ENCODE peak calls at places on chromosomes 12 and 14, in six cellular contexts. C is ovary; K is HAP-1; V is testis; Q is CD8-positive, alpha-beta memory T cell; M is tibial artery. J is an unnamed sample. For H3K27me3, the result is how much of the 10 kb centered on the place peaks cover.

GRCh38 chr14:70660967-70661871 is 19.5 kb downstream of the TTC9 start:
- DNase-seq in K (no peak), M (no peak), C (no peak), V (no peak), Q (peak), J (no peak)

GRCh38 chr12:27780612-27781408 is 774 bp upstream of the MANSC4 start:
- DNase-seq in Q (peak), K (peak), M (peak), C (peak), V (peak), J (peak)

GRCh38 chr12:40970320-40970907 is 217.7 kb upstream of the PDZRN4 start:
- DNase-seq in V (no peak), C (no peak), M (no peak), K (peak), Q (no peak), J (no peak)

GRCh38 chr14:97109234-97109633 is 312.1 kb downstream of the VRK1 start:
- DNase-seq in V (no peak), Q (no peak), K (no peak), C (no peak), M (no peak), J (no peak)

GRCh38 chr12:41013921-41014642 is 174.0 kb upstream of the PDZRN4 start:
- DNase-seq in Q (no peak), C (no peak), M (no peak), K (no peak), V (no peak), J (no peak)

GRCh38 chr12:111426341-111427185 is 20.8 kb downstream of the SH2B3 start:
- DNase-seq in K (no peak), Q (peak), C (no peak), V (no peak), M (no peak), J (no peak)

GRCh38 chr12:64931321-64931720 is 106.9 kb downstream of the TBC1D30 start:
- DNase-seq in Q (no peak), C (no peak), M (no peak), K (no peak), V (no peak), J (no peak)

GRCh38 chr12:28954333-28954732 is 194.7 kb upstream of the FAR2 start:
- DNase-seq in Q (no peak), V (no peak), K (no peak), C (no peak), M (no peak), J (no peak)

GRCh38 chr14:98932436-98933325 is 339.3 kb downstream of the BCL11B start:
- DNase-seq in V (no peak), C (no peak), M (no peak), Q (no peak), K (no peak), J (no peak)

GRCh38 chr12:109739747-109740693 is 26.4 kb downstream of the FAM222A start:
- DNase-seq in C (peak), M (peak), Q (no peak), V (no peak), K (peak), J (peak)

GRCh38 chr12:11787921-11788849 is 138.7 kb downstream of the ETV6 start:
- DNase-seq in K (peak), C (no peak), V (no peak), M (no peak), Q (no peak), J (no peak)
- H3K4me3 ChIP-seq in K (no peak), C (no peak), V (no peak), M (no peak), Q (no peak), J (no peak)

GRCh38 chr12:49961111-49961922 is at the start of gene AQP5:
- DNase-seq in M (no peak), V (no peak), K (no peak), Q (no peak), C (no peak), J (no peak)
- H3K27me3 ChIP-seq in M (half or more), V (under half), K (under half), Q (under half), C (under half), J (under half)

DNA sequence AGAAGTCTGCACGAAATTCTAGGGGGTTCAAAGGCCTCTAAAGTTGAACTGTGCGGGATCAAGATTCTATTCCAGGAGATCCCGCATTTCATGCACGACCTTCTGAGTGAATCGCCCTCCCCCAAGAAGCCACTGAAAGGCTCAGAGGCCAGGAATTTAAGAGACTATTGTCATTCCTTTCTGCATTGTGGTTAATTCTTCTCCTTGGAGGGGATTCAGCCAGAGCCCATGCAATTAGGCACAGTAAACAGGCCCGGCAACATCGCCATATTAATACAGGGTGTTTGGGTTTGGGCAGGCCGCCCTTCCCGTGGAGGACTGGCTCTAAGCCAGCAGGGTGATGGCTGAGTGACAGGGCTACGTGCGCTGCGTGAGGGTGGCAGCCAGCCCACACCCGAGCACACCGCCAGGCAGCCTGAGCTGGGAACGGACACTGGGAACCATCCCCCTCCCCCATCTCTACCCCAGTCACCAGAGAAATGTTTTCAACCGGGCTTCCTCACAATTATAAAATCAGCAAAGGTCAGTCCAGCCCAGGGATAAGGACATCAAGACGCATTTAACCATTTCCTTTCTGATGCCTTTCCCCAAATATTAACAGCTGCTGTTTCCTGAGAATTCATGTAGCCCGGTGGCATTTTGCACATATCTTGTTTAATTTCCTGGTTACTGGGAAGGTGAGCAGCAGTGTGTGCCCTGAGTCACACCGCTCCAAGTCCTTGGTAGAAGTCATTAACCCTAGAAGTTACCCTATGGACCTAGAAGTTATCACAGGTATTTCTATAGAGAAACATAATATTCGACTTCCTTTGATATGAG is 12.5 kb downstream of the EGLN3 start:
- DNase-seq in Q (no peak), K (peak), C (peak), M (peak), V (peak), J (peak)
- H3K4me3 ChIP-seq in Q (no peak), K (peak), C (no peak), M (peak), V (peak), J (peak)

GRCh38 chr14:20626274-20626673 is 15.2 kb downstream of the OR6S1 start:
- DNase-seq in K (no peak), V (no peak), C (no peak), M (no peak), Q (no peak), J (no peak)
- H3K27me3 ChIP-seq in K (under half), V (under half), C (under half), M (under half), Q (under half), J (under half)